ENCODE peak calls at places on chromosome 7, in five cellular contexts. K, E, N, S and R are unnamed samples.

GRCh38 chr7:31099451-31100444 is 47.6 kb downstream of the ADCYAP1R1 start:
- DNase-seq in E (no peak), K (no peak), N (no peak), S (no peak), R (peak)

GRCh38 chr7:31735991-31736982 is 49.3 kb downstream of the PPP1R17 start:
- DNase-seq in K (peak), S (peak), E (peak), N (peak), R (no peak)

GRCh38 chr7:122064971-122065370 is 79.1 kb downstream of the AASS start:
- DNase-seq in K (no peak), N (no peak), E (no peak), S (no peak), R (no peak)

GRCh38 chr7:3264693-3265339 is 36.2 kb upstream of the SDK1 start:
- DNase-seq in S (no peak), K (no peak), E (no peak), N (no peak), R (no peak)

GRCh38 chr7:41689815-41690214 is 13.1 kb downstream of the INHBA start:
- DNase-seq in K (no peak), N (no peak), S (no peak), E (no peak), R (no peak)

GRCh38 chr7:133233142-133233541 is 19.7 kb upstream of the EXOC4 start:
- DNase-seq in E (no peak), S (no peak), K (no peak), N (no peak), R (no peak)

GRCh38 chr7:22702516-22702915 is 24.5 kb upstream of the IL6 start:
- DNase-seq in S (no peak), K (no peak), N (no peak), E (no peak), R (no peak)

GRCh38 chr7:127798769-127799372 is 146.9 kb downstream of the SND1 start:
- DNase-seq in S (no peak), E (no peak), K (no peak), N (no peak), R (no peak)

GRCh38 chr7:14430921-14431320 is 441.5 kb upstream of the ETV1 start:
- DNase-seq in K (no peak), E (no peak), S (no peak), N (no peak), R (no peak)

GRCh38 chr7:2544541-2545188 is 10.7 kb downstream of the BRAT1 start:
- DNase-seq in N (peak), E (no peak), K (no peak), S (no peak), R (no peak)

GRCh38 chr7:7932553-7932952 is 36.0 kb upstream of the GLCCI1 start:
- DNase-seq in N (no peak), S (no peak), K (no peak), E (no peak), R (no peak)

GRCh38 chr7:156147104-156147503 is 334.8 kb upstream of the SHH start:
- DNase-seq in E (no peak), K (no peak), N (no peak), S (no peak), R (no peak)

GRCh38 chr7:88431861-88432260 is 125.2 kb upstream of the STEAP4 start:
- DNase-seq in N (no peak), K (no peak), E (no peak), S (no peak), R (no peak)

GRCh38 chr7:54968018-54968417 is 50.8 kb upstream of the EGFR start:
- DNase-seq in N (no peak), K (no peak), E (no peak), S (no peak), R (no peak)

GRCh38 chr7:90834771-90835170 is 238.7 kb downstream of the CDK14 start:
- DNase-seq in E (no peak), K (no peak), S (no peak), N (no peak), R (no peak)

GRCh38 chr7:156608176-156608478 is 32.4 kb upstream of the RNF32 start:
- DNase-seq in E (no peak), K (no peak), N (no peak), S (no peak), R (no peak)

GRCh38 chr7:72404743-72405142 is 7.4 kb downstream of the CALN1 start:
- DNase-seq in N (no peak), E (no peak), S (no peak), K (no peak), R (no peak)

GRCh38 chr7:41391818-41392217 is 311.1 kb downstream of the INHBA start:
- DNase-seq in N (no peak), S (no peak), K (no peak), E (no peak), R (no peak)

GRCh38 chr7:55016061-55016745 is 2.6 kb upstream of the EGFR start:
- DNase-seq in N (no peak), S (no peak), K (no peak), E (no peak), R (no peak)

GRCh38 chr7:47581821-47582747 is at the start of gene TNS3:
- DNase-seq in K (no peak), N (peak), S (peak), E (no peak), R (no peak)

GRCh38 chr7:151379193-151379520 is 30.7 kb downstream of the WDR86 start:
- DNase-seq in N (no peak), E (no peak), K (no peak), S (no peak), R (no peak)

GRCh38 chr7:101172854-101173751 is 7.0 kb downstream of the NAT16 start:
- DNase-seq in S (peak), E (peak), K (no peak), N (peak), R (no peak)

GRCh38 chr7:131358636-131359035 is 31.0 kb downstream of the MKLN1 start:
- DNase-seq in S (no peak), N (no peak), E (no peak), K (no peak), R (no peak)

GRCh38 chr7:155354371-155355048 is 56.8 kb downstream of the INSIG1 start:
- DNase-seq in S (no peak), N (no peak), K (no peak), E (no peak), R (no peak)

GRCh38 chr7:38318241-38318640 is 44.8 kb upstream of the TARP start:
- DNase-seq in S (no peak), K (no peak), N (no peak), E (no peak), R (no peak)
- H3K27ac ChIP-seq in S (no peak), K (no peak), N (no peak), E (peak), R (no peak)

GRCh38 chr7:995571-995970 is 12.6 kb downstream of the CYP2W1 start:
- DNase-seq in S (no peak), K (no peak), E (no peak), N (no peak), R (no peak)
- TF ChIP-seq POLR2A in S (no peak), K (no peak), E (no peak), N (no peak), R (no peak)

GRCh38 chr7:87202705-87203104 is 16.8 kb downstream of the TMEM243 start:
- DNase-seq in K (no peak), E (no peak), S (no peak), N (no peak), R (no peak)
- H3K27ac ChIP-seq in K (no peak), E (no peak), S (no peak), N (no peak), R (no peak)

GRCh38 chr7:38863609-38864291 is 45.2 kb downstream of the VPS41 start:
- DNase-seq in N (no peak), E (peak), S (no peak), K (no peak), R (no peak)
- TF ChIP-seq POLR2A in N (no peak), E (no peak), S (no peak), K (no peak), R (no peak)

DNA sequence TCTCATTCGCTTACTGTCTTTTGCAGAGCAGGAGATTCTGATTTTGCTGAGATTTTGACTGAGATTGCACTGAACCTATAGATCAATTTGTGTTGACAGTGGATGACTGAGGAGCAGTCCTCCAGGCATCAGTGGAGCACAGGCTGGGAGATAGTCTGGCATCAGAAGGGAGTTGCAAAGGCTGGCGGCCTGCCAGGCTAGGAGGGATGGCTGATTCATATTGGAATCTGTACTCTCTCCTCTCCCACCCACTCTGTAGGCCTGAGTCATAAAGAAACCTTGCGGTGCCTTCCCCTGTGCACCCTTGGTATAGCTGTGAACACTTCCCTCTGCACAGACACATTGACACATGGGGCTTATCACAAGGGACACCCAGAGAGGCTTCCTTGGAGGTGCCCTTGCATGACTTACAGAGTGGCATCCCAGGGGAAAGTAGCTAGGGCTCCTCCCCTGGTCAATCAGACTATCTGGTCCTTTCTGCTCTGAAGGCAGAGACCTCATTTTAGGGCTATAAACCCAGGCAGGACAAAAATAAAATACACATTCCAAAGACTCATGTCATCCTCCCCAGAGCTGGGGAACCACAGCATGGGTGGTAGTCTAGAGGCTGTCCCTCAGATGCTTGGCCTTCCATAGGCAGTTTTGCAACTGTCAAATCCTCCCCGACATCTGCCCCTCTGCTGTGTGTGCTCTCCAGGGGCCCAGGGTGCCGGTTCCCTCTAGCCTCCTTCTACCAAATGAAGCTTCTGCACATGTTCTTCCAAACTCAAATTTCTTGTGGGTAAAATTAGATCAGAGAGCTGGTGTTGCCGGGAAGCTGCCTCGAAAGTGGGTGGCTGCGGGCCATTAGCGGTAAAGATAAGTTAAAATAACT is 37.4 kb upstream of the EEPD1 start:
- DNase-seq in S (peak), N (peak), E (no peak), K (peak), R (peak)
- H3K27ac ChIP-seq in S (no peak), N (peak), E (no peak), K (peak), R (peak)

DNA sequence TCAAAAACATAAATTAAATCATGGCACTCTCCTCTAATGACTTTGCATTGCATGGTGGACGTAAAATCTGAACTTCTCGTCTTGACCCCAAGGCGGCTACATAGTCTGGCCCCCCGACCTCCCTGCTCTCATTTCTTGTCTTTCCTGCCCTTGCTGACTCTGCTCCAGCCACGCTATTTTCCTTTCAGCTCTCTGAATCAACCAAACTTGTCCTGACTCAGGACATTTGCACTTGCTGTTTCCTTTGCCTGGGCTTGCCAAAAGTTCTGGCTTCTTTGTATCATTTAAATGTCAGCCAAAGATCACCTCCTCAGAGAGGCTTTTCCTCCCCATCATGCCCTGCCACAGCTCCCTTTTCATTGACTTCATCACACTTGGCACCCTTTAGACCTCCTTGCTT is 107.7 kb upstream of the NFE2L3 start:
- DNase-seq in K (no peak), S (no peak), E (no peak), N (no peak), R (no peak)
- TF ChIP-seq POLR2A in K (no peak), S (no peak), E (no peak), N (no peak), R (no peak)

GRCh38 chr7:50333266-50333665 is 28.8 kb downstream of the IKZF1 start:
- DNase-seq in K (no peak), S (no peak), E (no peak), N (no peak), R (no peak)
- H3K27ac ChIP-seq in K (no peak), S (no peak), E (no peak), N (no peak), R (no peak)

GRCh38 chr7:43729214-43729923 is at the start of gene COA1:
- DNase-seq in N (peak), K (peak), S (peak), E (peak), R (peak)
- TF ChIP-seq POLR2A in N (peak), K (peak), S (no peak), E (peak), R (no peak)

DNA sequence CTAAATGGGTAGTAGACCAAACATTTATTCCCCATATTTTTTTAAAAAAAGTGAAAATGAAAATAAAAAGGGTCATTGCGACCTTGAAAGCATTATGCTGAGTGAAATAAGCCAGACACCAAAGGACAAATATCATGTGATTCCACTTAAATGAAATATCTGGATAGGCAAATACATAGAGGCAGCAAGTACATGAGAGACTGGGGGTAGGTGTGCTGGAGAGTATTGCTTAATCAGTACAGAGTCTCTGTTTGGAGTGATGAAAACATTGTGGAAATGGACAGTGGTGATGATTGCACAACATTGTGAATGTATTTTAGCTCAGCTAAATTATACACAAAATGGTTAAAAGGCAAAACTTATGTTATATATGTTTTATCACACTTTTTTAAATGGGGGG is 169.4 kb downstream of the AKR1D1 start:
- DNase-seq in K (no peak), E (no peak), N (no peak), S (no peak), R (no peak)
- H3K27ac ChIP-seq in K (no peak), E (no peak), N (no peak), S (no peak), R (no peak)

GRCh38 chr7:118169146-118169545 is 14.8 kb upstream of the LSM8 start:
- DNase-seq in K (no peak), E (no peak), N (no peak), S (no peak), R (no peak)
- TF ChIP-seq POLR2A in K (no peak), E (no peak), N (no peak), S (no peak), R (no peak)